ENCODE peak calls at places on chromosomes 4 and X, in seven cellular contexts. A is suprapubic skin, G is ovary, Q is esophagus muscularis mucosa, U is spleen, E is IMR-90, W is transverse colon. J is an unnamed sample. For H3K36me3, the result is how much of the 10 kb centered on the place peaks cover.

GRCh38 chrX:131792356-131792749 is 230.7 kb upstream of the STK26 start:
- DNase-seq in A (peak), E (peak), U (peak), G (peak), Q (no peak), W (peak), J (no peak)

GRCh38 chr4:8307126-8307525 is 37.6 kb downstream of the HTRA3 start:
- DNase-seq in U (peak), W (no peak), A (peak), E (no peak), Q (no peak), G (peak), J (no peak)

GRCh38 chr4:2857349-2857927 is 13.8 kb downstream of the ADD1 start:
- DNase-seq in U (no peak), G (no peak), E (no peak), A (no peak), Q (no peak), W (no peak), J (no peak)

GRCh38 chr4:166257891-166258290 is 384.9 kb downstream of the TLL1 start:
- DNase-seq in Q (no peak), W (no peak), U (no peak), A (no peak), E (no peak), G (no peak), J (no peak)

GRCh38 chr4:22410645-22411247 is 105.1 kb downstream of the ADGRA3 start:
- DNase-seq in E (peak), W (no peak), A (no peak), Q (no peak), U (no peak), G (no peak), J (no peak)

GRCh38 chr4:183146478-183146877 is 47.4 kb downstream of the WWC2 start:
- DNase-seq in A (no peak), U (no peak), W (no peak), Q (no peak), E (no peak), G (no peak), J (no peak)

GRCh38 chrX:154412468-154412867 is 1.1 kb downstream of the TAFAZZIN start:
- DNase-seq in G (no peak), Q (no peak), U (peak), E (no peak), W (peak), A (peak), J (no peak)

GRCh38 chr4:41541697-41542096 is 3.7 kb downstream of the LIMCH1 start:
- DNase-seq in Q (no peak), G (no peak), A (no peak), U (no peak), E (no peak), W (no peak), J (no peak)

GRCh38 chr4:117093581-117093980 is 8.2 kb upstream of the TRAM1L1 start:
- DNase-seq in E (peak), G (no peak), W (no peak), Q (no peak), U (no peak), A (no peak), J (no peak)

GRCh38 chrX:155645180-155645579 is 32.4 kb upstream of the TMLHE start:
- DNase-seq in W (no peak), G (no peak), E (no peak), Q (no peak), U (no peak), A (no peak), J (no peak)

GRCh38 chr4:15729910-15730533 is 27.2 kb downstream of the BST1 start:
- DNase-seq in E (peak), A (no peak), W (no peak), Q (no peak), U (no peak), G (no peak), J (no peak)

GRCh38 chr4:683982-684571 is 4.9 kb downstream of the SLC49A3 start:
- DNase-seq in E (peak), G (no peak), W (peak), Q (no peak), A (peak), U (peak), J (no peak)

GRCh38 chr4:1212546-1213335 is 36.2 kb downstream of the CTBP1 start:
- DNase-seq in E (no peak), G (no peak), A (peak), W (no peak), Q (no peak), U (peak), J (no peak)

GRCh38 chr4:172654482-172654881 is 514.1 kb upstream of the GALNT7 start:
- DNase-seq in G (no peak), W (no peak), Q (no peak), U (no peak), E (no peak), A (no peak), J (no peak)

GRCh38 chr4:10098770-10099139 is 17.8 kb downstream of the WDR1 start:
- DNase-seq in Q (no peak), A (no peak), U (no peak), E (peak), W (no peak), G (no peak), J (peak)
- H3K36me3 ChIP-seq in Q (half or more), A (half or more), U (half or more), E (half or more), W (under half), G (under half), J (under half)

DNA sequence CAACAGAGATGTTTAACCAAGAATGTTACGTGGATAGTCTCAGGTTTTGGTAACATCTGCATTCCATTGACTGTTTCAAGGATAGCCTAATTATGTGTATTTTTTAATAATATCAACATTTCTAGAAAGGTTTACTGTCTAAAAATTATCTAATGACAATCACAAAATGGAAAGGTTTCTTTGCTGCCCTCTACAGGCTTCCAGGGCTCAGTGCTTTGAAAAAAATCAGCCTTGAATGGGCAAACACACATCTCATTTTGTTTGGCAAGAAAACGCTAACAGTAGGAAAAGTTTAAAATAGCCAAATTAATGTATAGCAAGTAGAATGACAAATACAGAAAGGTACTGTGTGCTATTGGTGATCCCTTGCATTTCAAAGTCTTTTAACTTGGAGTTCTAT is 223.4 kb upstream of the PRPS2 start:
- DNase-seq in W (no peak), A (no peak), Q (no peak), E (peak), U (no peak), G (no peak), J (no peak)
- TF ChIP-seq CTCF in W (peak), A (peak), Q (peak), E (peak), U (peak), G (no peak), J (no peak)

DNA sequence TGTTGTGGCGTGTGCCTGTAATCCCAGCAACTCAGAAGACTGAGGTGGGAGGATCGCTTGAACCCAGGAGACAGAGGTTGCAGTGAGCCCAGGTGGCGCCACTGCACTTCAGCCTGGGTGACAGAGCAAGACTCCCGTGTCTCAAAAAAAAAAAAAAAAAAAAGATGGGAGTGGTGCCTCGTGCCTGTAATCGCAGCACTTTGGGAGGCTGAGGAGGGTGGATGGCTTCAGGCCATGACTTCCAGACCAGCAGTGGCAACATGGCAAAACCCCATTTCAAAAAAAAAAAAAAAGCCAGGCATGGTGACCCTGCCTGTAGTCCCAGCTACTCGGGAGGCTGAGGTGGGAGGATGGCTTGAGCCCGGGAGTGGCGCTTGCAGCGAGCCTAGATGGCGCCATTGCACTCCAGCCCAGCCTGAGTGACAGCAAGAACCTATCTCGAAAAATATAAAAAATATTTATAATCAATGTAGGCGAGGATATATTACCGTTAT is 27.0 kb downstream of the EIF2S3 start:
- DNase-seq in E (peak), Q (no peak), A (no peak), G (peak), W (peak), U (peak), J (peak)
- TF ChIP-seq POLR2A in E (no peak), Q (no peak), A (no peak), G (no peak), W (no peak), U (no peak), J (no peak)

DNA sequence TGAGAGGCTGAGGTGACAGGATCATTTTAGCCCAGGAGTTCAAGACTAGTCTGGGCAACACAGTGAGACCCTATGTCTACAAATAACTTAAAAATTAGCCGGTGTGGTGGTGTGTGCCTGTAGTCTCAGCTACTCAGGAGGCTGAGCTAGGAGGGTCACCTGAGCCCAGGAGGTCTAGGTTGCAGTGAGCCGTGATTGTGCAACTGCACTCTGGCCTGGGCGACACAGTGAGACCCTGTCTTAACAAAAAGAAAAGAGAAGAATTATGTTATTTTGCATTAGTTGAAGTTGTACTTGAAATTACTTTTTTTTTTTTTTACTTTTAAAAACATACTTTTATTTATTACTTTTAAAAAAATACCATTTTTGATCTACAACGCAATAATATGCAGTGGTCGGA is 21.8 kb upstream of the TADA2B start:
- DNase-seq in E (no peak), A (no peak), Q (no peak), U (no peak), W (no peak), G (no peak), J (no peak)
- H3K36me3 ChIP-seq in E (under half), A (half or more), Q (half or more), U (half or more), W (under half), G (under half), J (under half)

J was measured in gastrocnemius medialis.